ENCODE peak calls at places on chromosomes 4 and X, in six cellular contexts. One of them, this sample, is unnamed.

GRCh38 chr4:154450971-154451370 is 40.6 kb downstream of the DCHS2 start:
- DNase-seq in hepatocyte: no peak
- DNase-seq in RWPE1: no peak
- DNase-seq in nucleus accumbens: peak; percentile 22
- DNase-seq in neural progenitor cell: no peak
- DNase-seq in KBM-7: no peak
- DNase-seq in this sample: no peak

GRCh38 chr4:100290585-100290984 is 100.3 kb upstream of the DDIT4L start:
- DNase-seq in hepatocyte: no peak
- DNase-seq in RWPE1: peak; percentile 22
- DNase-seq in nucleus accumbens: no peak
- DNase-seq in neural progenitor cell: no peak
- DNase-seq in KBM-7: no peak
- DNase-seq in this sample: no peak

GRCh38 chr4:110020139-110020538 is 107.5 kb downstream of the EGF start:
- DNase-seq in hepatocyte: no peak
- DNase-seq in RWPE1: no peak
- DNase-seq in nucleus accumbens: no peak
- DNase-seq in neural progenitor cell: peak; percentile 22
- DNase-seq in KBM-7: no peak
- DNase-seq in this sample: peak; percentile 20

GRCh38 chrX:104324871-104325585 is 70.3 kb upstream of the ESX1 start:
- DNase-seq in hepatocyte: no peak
- DNase-seq in RWPE1: no peak
- DNase-seq in nucleus accumbens: no peak
- DNase-seq in neural progenitor cell: no peak
- DNase-seq in KBM-7: no peak
- DNase-seq in this sample: no peak

GRCh38 chr4:44157611-44158277 is 290.9 kb downstream of the KCTD8 start:
- DNase-seq in hepatocyte: peak; percentile 46
- DNase-seq in RWPE1: peak; percentile 27
- DNase-seq in nucleus accumbens: no peak
- DNase-seq in neural progenitor cell: no peak
- DNase-seq in KBM-7: no peak
- DNase-seq in this sample: peak; percentile 19

GRCh38 chr4:57037982-57038604 is 59.4 kb downstream of the POLR2B start:
- DNase-seq in hepatocyte: peak; percentile 79
- DNase-seq in RWPE1: peak; percentile 50
- DNase-seq in nucleus accumbens: peak; percentile 77
- DNase-seq in neural progenitor cell: peak; percentile 82
- DNase-seq in KBM-7: peak; percentile 55
- DNase-seq in this sample: peak; percentile 34

GRCh38 chr4:148964456-148964855 is 522.2 kb upstream of the NR3C2 start:
- DNase-seq in hepatocyte: no peak
- DNase-seq in RWPE1: no peak
- DNase-seq in nucleus accumbens: no peak
- DNase-seq in neural progenitor cell: no peak
- DNase-seq in KBM-7: no peak
- DNase-seq in this sample: no peak

GRCh38 chr4:2065106-2065930 is 6.2 kb downstream of the NAT8L start:
- DNase-seq in hepatocyte: no peak
- DNase-seq in RWPE1: no peak
- DNase-seq in nucleus accumbens: no peak
- DNase-seq in neural progenitor cell: no peak
- DNase-seq in KBM-7: no peak
- DNase-seq in this sample: no peak

GRCh38 chr4:41525129-41525528 is 12.8 kb upstream of the LIMCH1 start:
- DNase-seq in hepatocyte: peak; percentile 12
- DNase-seq in RWPE1: peak; percentile 66
- DNase-seq in nucleus accumbens: peak; percentile 11
- DNase-seq in neural progenitor cell: peak; percentile 75
- DNase-seq in KBM-7: no peak
- DNase-seq in this sample: no peak